ENCODE peak calls at places on chromosomes 5 and 9, in six cellular contexts. D is upper lobe of left lung; M is neuronal stem cell; U is heart left ventricle; G is aorta; E is CD4-positive, CD25-positive, alpha-beta regulatory T cell. H is an unnamed sample. For H3K9me3, the result is how much of the 10 kb centered on the place peaks cover.

GRCh38 chr9:85647571-85647970 is 94.2 kb downstream of the AGTPBP1 start:
- DNase-seq in D (no peak), M (no peak), U (no peak), G (no peak), E (no peak), H (no peak)

GRCh38 chr5:80255425-80255751 is 460 bp downstream of the SERINC5 start:
- DNase-seq in D (no peak), M (peak), U (peak), G (peak), E (no peak), H (peak)

GRCh38 chr5:100803391-100803790 is 99.7 kb downstream of the ST8SIA4 start:
- DNase-seq in D (no peak), M (no peak), U (no peak), G (no peak), E (no peak), H (no peak)

GRCh38 chr5:17190799-17191391 is 26.5 kb upstream of the BASP1 start:
- DNase-seq in D (no peak), M (no peak), U (no peak), G (no peak), E (no peak), H (no peak)

GRCh38 chr9:38087934-38088925 is 19.2 kb upstream of the SHB start:
- DNase-seq in D (no peak), M (peak), U (peak), G (peak), E (peak), H (peak)

GRCh38 chr9:5978523-5978922 is 36.9 kb downstream of the RANBP6 start:
- DNase-seq in D (no peak), M (no peak), U (no peak), G (no peak), E (no peak), H (no peak)

GRCh38 chr5:68443091-68443490 is 227.5 kb downstream of the PIK3R1 start:
- DNase-seq in D (no peak), M (no peak), U (no peak), G (no peak), E (no peak), H (no peak)

GRCh38 chr9:106503759-106504158 is 359.2 kb upstream of the ZNF462 start:
- DNase-seq in D (no peak), M (no peak), U (no peak), G (no peak), E (no peak), H (no peak)

GRCh38 chr9:1959347-1959746 is 55.8 kb upstream of the SMARCA2 start:
- DNase-seq in D (no peak), M (no peak), U (no peak), G (no peak), E (no peak), H (no peak)

GRCh38 chr9:84668204-84669007 is 1.1 kb upstream of the NTRK2 start:
- DNase-seq in D (peak), M (peak), U (peak), G (peak), E (no peak), H (peak)

GRCh38 chr5:73266925-73267775 is 94.2 kb downstream of the TMEM174 start:
- DNase-seq in D (no peak), M (peak), U (no peak), G (no peak), E (no peak), H (no peak)

GRCh38 chr5:167294861-167295685 is 996.4 kb upstream of the WWC1 start:
- DNase-seq in D (no peak), M (no peak), U (no peak), G (no peak), E (no peak), H (no peak)

GRCh38 chr9:102669220-102669619 is 325.9 kb upstream of the CYLC2 start:
- DNase-seq in D (no peak), M (no peak), U (no peak), G (no peak), E (no peak), H (no peak)
- H3K9me3 ChIP-seq in D (under half), M (under half), U (under half), G (under half), E (under half), H (under half)

DNA sequence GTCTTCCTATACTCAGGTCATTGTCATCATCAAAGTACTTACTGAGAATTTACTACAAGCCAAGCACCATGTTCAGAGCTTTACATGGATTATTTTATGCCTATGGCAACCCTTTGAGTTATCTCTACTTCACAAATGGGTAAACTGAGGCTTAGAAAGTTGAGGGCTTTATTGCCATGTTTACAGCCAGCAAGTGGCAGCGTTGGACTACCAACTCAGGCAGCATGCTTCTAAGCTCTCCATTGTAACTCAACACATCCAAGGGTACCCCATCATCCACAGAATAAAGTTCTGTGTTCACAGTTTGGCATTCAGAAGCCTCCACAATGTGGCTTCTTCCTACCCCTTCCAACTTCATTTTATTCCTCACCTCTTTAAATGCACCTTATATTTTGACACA is 422.6 kb upstream of the GRIA1 start:
- DNase-seq in D (no peak), M (no peak), U (no peak), G (no peak), E (no peak), H (no peak)
- H3K9me3 ChIP-seq in D (under half), M (under half), U (under half), G (under half), E (under half), H (under half)

DNA sequence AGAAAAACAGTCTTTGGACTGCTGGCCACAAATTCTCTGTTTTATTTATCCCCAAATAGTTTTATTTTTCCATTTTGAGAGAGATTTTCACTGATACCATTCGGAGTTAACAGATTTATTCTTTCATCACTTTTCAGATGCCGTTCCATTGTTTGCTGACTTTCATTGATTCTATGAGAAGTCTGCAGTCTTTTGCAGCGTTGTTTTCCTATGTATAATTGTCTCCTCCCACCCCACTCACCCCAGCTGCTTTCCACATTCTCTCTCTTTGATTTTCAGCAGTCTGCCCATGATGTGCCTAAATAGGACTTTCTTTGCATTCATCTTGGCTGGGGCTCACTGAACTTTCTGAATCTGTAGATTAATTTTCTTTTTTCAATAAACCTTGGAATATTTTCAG is 107.6 kb downstream of the C9orf50 start:
- DNase-seq in D (no peak), M (no peak), U (no peak), G (no peak), E (no peak), H (no peak)
- H3K9me3 ChIP-seq in D (under half), M (under half), U (under half), G (under half), E (under half), H (under half)

GRCh38 chr9:82445556-82445955 is 457.0 kb downstream of the SPATA31D1 start:
- DNase-seq in D (no peak), M (no peak), U (no peak), G (no peak), E (no peak), H (no peak)
- H3K9me3 ChIP-seq in D (under half), M (under half), U (under half), G (under half), E (under half), H (under half)

GRCh38 chr5:141269195-141269594 is 24.0 kb downstream of the PCDHB15 start:
- DNase-seq in D (no peak), M (no peak), U (no peak), G (no peak), E (no peak), H (no peak)
- H3K9me3 ChIP-seq in D (half or more), M (under half), U (half or more), G (under half), E (half or more), H (under half)

GRCh38 chr9:102164247-102164646 is 425.8 kb upstream of the GRIN3A start:
- DNase-seq in D (no peak), M (no peak), U (no peak), G (no peak), E (no peak), H (no peak)
- H3K9me3 ChIP-seq in D (under half), M (under half), U (under half), G (under half), E (under half), H (under half)